ENCODE peak calls at places on chromosome 15, in six cellular contexts. S is MM.1S, Q is BE2C, U is adrenal gland, W is GM12865, V is heart right ventricle. F is an unnamed sample.

GRCh38 chr15:82847703-82848102 is 38.3 kb downstream of the WHAMM start:
- DNase-seq in S (no peak), Q (no peak), U (no peak), W (no peak), V (no peak), F (no peak)

GRCh38 chr15:25180606-25181289 is 226.0 kb downstream of the SNRPN start:
- DNase-seq in S (no peak), Q (no peak), U (no peak), W (no peak), V (no peak), F (peak; percentile 2)

GRCh38 chr15:65772909-65773308 is 19.2 kb downstream of the DENND4A start:
- DNase-seq in S (no peak), Q (no peak), U (no peak), W (peak; percentile 39), V (no peak), F (no peak)

GRCh38 chr15:92733934-92734521 is 78.5 kb upstream of the FAM174B start:
- DNase-seq in S (no peak), Q (peak; percentile 48), U (peak; percentile 21), W (no peak), V (peak; percentile 10), F (peak; percentile 34)

GRCh38 chr15:90044916-90045371 is 43.8 kb downstream of the ZNF710 start:
- DNase-seq in S (no peak), Q (no peak), U (no peak), W (no peak), V (no peak), F (no peak)

GRCh38 chr15:81091889-81092558 is 42.0 kb upstream of the CFAP161 start:
- DNase-seq in S (no peak), Q (no peak), U (peak; percentile 69), W (no peak), V (peak; percentile 54), F (no peak)

GRCh38 chr15:77107531-77108355 is 36.8 kb upstream of the TSPAN3 start:
- DNase-seq in S (peak; percentile 23), Q (peak; percentile 71), U (peak; percentile 58), W (peak; percentile 58), V (peak; percentile 65), F (peak; percentile 72)

GRCh38 chr15:78327442-78327841 is 12.7 kb upstream of the CRABP1 start:
- DNase-seq in S (no peak), Q (no peak), U (no peak), W (no peak), V (no peak), F (no peak)

GRCh38 chr15:85099195-85099803 is 117.6 kb downstream of the PDE8A start:
- DNase-seq in S (no peak), Q (no peak), U (no peak), W (no peak), V (no peak), F (no peak)

GRCh38 chr15:100703671-100704070 is 101.3 kb downstream of the ASB7 start:
- DNase-seq in S (no peak), Q (no peak), U (no peak), W (no peak), V (no peak), F (no peak)

GRCh38 chr15:100705841-100706240 is 103.5 kb downstream of the ASB7 start:
- DNase-seq in S (no peak), Q (no peak), U (no peak), W (no peak), V (no peak), F (no peak)

GRCh38 chr15:100705065-100705464 is 102.7 kb downstream of the ASB7 start:
- DNase-seq in S (no peak), Q (no peak), U (no peak), W (no peak), V (no peak), F (no peak)

GRCh38 chr15:100704281-100705055 is 102.1 kb downstream of the ASB7 start:
- DNase-seq in S (no peak), Q (no peak), U (no peak), W (no peak), V (no peak), F (no peak)

DNA sequence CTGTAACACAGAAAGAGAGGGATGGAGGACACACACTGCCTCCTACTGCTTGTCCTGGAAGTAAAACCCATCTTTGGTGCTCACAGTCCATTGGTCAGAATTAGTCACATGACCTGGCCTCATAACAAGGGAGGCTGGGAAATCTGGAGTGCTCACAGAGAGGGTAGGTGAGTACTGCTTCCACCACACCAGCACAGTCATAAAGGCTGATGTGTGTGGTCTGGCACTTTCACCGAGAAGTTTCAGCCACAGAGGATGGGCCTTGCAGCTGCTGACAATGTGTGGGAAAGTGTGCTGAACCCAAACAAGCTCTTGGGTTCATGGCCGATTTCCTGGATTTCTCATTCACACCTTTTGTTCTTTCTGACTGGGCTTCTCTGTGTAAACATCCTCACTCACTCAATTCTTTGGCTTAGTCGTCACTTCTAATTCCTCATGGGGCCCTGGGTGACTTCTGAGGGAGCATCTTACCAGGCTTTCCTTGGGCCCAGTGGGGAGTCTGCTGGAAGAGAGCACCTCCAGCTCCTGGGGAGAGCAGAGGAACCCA is 100.7 kb downstream of the ASB7 start:
- DNase-seq in S (peak; percentile 70), Q (no peak), U (no peak), W (peak; percentile 91), V (no peak), F (no peak)
- TF ChIP-seq CTCF in S (no peak), Q (no peak), U (no peak), W (no peak), V (no peak), F (no peak)

GRCh38 chr15:36809380-36809779 is 230.0 kb downstream of the CDIN1 start:
- DNase-seq in S (no peak), Q (no peak), U (no peak), W (no peak), V (no peak), F (no peak)

GRCh38 chr15:36808401-36809160 is 229.2 kb downstream of the CDIN1 start:
- DNase-seq in S (no peak), Q (no peak), U (peak; percentile 17), W (no peak), V (no peak), F (no peak)

GRCh38 chr15:36811903-36812302 is 232.5 kb downstream of the CDIN1 start:
- DNase-seq in S (no peak), Q (no peak), U (no peak), W (no peak), V (no peak), F (no peak)

GRCh38 chr15:36814085-36814484 is 234.7 kb downstream of the CDIN1 start:
- DNase-seq in S (no peak), Q (no peak), U (peak; percentile 27), W (no peak), V (no peak), F (no peak)

DNA sequence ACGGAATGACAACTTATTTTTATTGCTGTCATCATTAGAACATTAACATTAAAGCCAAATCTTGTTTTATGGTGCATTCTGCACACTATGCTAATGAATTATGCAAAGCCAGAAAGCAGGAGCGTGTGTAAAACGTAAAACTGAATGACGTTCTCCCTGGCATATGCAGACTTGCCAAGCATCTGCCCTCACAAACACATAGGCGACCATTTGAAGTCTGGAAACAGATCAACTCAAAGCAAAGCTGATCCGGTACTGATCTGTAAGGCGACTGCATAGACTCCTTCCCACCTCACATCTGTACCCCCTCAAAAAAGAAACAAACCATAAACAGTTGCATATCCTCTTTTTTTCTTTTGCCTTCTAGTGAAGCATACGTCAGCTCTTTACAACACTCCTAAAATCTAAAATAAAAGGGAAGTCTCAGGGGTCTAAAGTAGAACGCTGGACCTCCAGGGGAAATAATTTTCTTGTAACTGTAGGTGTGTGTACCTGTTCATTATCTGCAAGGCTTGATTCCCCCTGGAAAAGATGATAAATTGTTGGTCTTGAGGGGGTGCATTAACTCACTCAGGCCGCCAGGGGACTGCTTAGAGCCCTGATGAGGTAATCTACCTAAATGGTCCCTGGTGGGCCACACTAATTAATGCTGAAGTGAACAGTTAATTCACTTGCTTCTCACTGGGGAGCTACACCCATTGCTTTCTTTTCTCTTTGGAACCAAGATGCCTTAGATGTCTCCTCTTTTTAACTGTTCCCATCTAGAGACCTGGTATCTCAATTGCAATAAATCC is 231.4 kb downstream of the CDIN1 start:
- DNase-seq in S (no peak), Q (no peak), U (no peak), W (peak; percentile 25), V (no peak), F (peak; percentile 60)
- TF ChIP-seq CTCF in S (peak; percentile 46), Q (peak; percentile 64), U (no peak), W (peak; percentile 62), V (no peak), F (peak; percentile 91)

DNA sequence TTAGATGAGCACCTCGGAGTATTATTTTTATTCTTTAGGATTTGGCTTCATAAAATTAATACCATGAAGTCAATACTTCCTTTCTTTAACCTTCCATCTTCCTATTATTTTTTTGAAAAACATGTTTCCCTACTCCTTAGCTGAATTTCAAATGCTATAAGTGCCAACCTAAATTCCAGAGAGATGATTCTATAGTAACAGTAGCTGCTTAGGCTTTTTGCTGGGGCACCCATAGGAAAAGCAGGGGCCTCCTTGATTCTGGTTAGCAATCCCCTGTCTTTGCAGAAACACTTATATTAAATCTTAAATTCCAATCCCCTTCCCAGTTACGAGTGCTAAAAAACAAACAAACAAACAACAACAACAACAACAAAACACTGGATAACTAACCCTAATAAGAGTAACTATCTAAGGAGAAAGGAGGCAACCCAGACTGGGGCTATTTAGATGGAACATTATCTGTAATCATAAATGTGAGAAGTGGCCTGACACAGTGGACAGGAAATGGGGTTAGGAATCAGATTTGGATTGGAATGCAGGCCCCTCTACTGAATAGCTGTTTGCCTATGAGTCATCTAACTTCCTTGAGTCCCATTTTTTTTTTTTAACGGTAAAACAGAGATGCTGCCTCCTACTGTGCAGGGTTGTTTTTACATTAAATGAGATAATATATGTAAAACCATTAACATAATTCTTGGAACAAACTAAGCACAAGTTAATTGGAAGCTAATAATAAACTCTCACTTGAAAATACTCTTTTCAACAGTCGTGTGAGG is 148.1 kb downstream of the WDR72 start:
- DNase-seq in S (no peak), Q (no peak), U (no peak), W (no peak), V (no peak), F (no peak)
- TF ChIP-seq CTCF in S (no peak), Q (no peak), U (no peak), W (no peak), V (no peak), F (no peak)

DNA sequence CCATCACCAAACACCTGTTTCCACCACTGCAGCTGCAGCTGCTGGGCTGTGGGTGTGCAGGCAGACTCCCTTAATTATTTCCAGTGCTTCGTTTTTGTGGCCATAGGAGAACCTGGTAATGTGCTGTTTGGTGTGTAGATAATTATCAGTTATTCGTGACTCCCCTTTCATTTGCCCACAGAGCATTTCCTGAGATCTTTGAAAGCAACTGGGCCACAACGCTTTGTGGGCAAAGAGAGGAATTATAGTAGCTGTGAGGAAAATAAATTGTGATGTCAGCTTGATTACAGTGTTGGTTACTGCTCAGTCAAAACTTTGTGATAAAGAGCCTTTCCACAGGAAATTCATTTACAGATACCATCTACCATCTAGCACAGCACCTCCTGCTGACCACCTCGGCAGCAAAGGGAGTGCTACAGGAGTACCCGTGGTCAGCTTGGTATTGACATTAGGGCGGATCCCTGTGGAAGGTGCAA is 193.3 kb upstream of the SLCO3A1 start:
- DNase-seq in S (no peak), Q (no peak), U (no peak), W (no peak), V (no peak), F (no peak)
- TF ChIP-seq CTCF in S (no peak), Q (peak; percentile 26), U (no peak), W (no peak), V (no peak), F (no peak)

GRCh38 chr15:73249499-73249898 is 119.3 kb downstream of the HCN4 start:
- DNase-seq in S (no peak), Q (no peak), U (no peak), W (no peak), V (no peak), F (no peak)
- TF ChIP-seq CTCF in S (no peak), Q (no peak), U (no peak), W (no peak), V (no peak), F (peak; percentile 38)